ENCODE peak calls at places on chromosomes 2 and 18, in six cellular contexts. D is psoas muscle, S is cardiac fibroblast, X is bronchial epithelial cell, L is heart right ventricle, E is fibroblast of mammary gland. W is an unnamed sample.
A peak's percentile ranks its signal among the peaks of the same experiment; 100 is the strongest.

GRCh38 chr2:108061485-108062042 is 75.2 kb downstream of the SLC5A7 start:
- DNase-seq in E (no peak), L (no peak), D (no peak), S (no peak), X (no peak), W (no peak)

GRCh38 chr2:10307561-10308156 is 5.0 kb downstream of the HPCAL1 start:
- DNase-seq in L (no peak), D (no peak), E (no peak), S (peak; percentile 75), X (no peak), W (no peak)

GRCh38 chr2:207014424-207014823 is 75.1 kb downstream of the CPO start:
- DNase-seq in X (peak; percentile 91), D (no peak), L (no peak), E (no peak), S (no peak), W (peak; percentile 85)

GRCh38 chr2:60861736-60862135 is 19.6 kb upstream of the REL start:
- DNase-seq in L (no peak), X (peak; percentile 46), E (peak; percentile 39), D (no peak), S (no peak), W (peak; percentile 40)

GRCh38 chr2:156933580-156934225 is 323.8 kb upstream of the GALNT5 start:
- DNase-seq in X (peak; percentile 91), S (no peak), D (no peak), L (no peak), E (no peak), W (peak; percentile 89)

GRCh38 chr2:9473985-9474360 is 378 bp upstream of the IAH1 start:
- DNase-seq in S (peak; percentile 41), D (peak; percentile 76), L (peak; percentile 32), E (peak; percentile 37), X (no peak), W (no peak)

GRCh38 chr2:120593921-120594686 is 141.6 kb upstream of the GLI2 start:
- DNase-seq in X (no peak), D (peak; percentile 5), L (no peak), S (no peak), E (no peak), W (no peak)

GRCh38 chr2:128564551-128564950 is 245.9 kb upstream of the HS6ST1 start:
- DNase-seq in X (no peak), S (no peak), E (no peak), D (no peak), L (no peak), W (no peak)

GRCh38 chr18:22152093-22152492 is 17.3 kb upstream of the GATA6 start:
- DNase-seq in S (peak; percentile 10), X (no peak), E (no peak), L (no peak), D (no peak), W (no peak)

GRCh38 chr2:203551653-203552250 is 16.7 kb upstream of the RAPH1 start:
- DNase-seq in D (no peak), L (no peak), E (peak; percentile 54), S (peak; percentile 76), X (peak; percentile 71), W (peak; percentile 73)

GRCh38 chr2:239544141-239544800 is 143.5 kb upstream of the HDAC4 start:
- DNase-seq in E (peak; percentile 22), D (no peak), X (no peak), S (peak; percentile 25), L (no peak), W (no peak)

GRCh38 chr18:48138211-48138610 is 207.8 kb upstream of the SMAD2 start:
- DNase-seq in L (no peak), D (no peak), S (no peak), X (no peak), E (no peak), W (no peak)

GRCh38 chr2:88220733-88221132 is 50.6 kb downstream of the THNSL2 start:
- DNase-seq in X (no peak), D (no peak), L (no peak), S (no peak), E (no peak), W (no peak)

GRCh38 chr2:37543967-37544366 is 127.5 kb downstream of the CDC42EP3 start:
- DNase-seq in X (no peak), L (no peak), S (no peak), D (no peak), E (no peak), W (no peak)

GRCh38 chr2:160993543-160994090 is 166.6 kb upstream of the TANK start:
- DNase-seq in D (no peak), E (no peak), L (peak; percentile 16), S (no peak), X (no peak), W (no peak)

GRCh38 chr2:42614838-42615237 is 46.4 kb downstream of the MTA3 start:
- DNase-seq in X (peak; percentile 5), E (no peak), L (no peak), S (no peak), D (no peak), W (peak; percentile 21)

GRCh38 chr2:74333175-74333574 is 10.0 kb downstream of the SLC4A5 start:
- DNase-seq in E (peak; percentile 53), L (peak; percentile 12), X (peak; percentile 41), D (no peak), S (peak; percentile 66), W (peak; percentile 59)

GRCh38 chr2:134261398-134262131 is 7.7 kb downstream of the MGAT5 start:
- DNase-seq in D (no peak), X (no peak), S (peak; percentile 64), L (no peak), E (peak; percentile 91), W (no peak)

GRCh38 chr2:109333414-109334194 is 204.6 kb downstream of the SH3RF3 start:
- DNase-seq in S (no peak), X (no peak), L (no peak), D (no peak), E (no peak), W (no peak)

GRCh38 chr2:136135924-136136906 is 18.3 kb upstream of the CXCR4 start:
- DNase-seq in D (no peak), S (no peak), E (no peak), X (no peak), L (no peak), W (no peak)

GRCh38 chr2:105294844-105295481 is 34.6 kb downstream of the TGFBRAP1 start:
- DNase-seq in X (peak; percentile 50), D (no peak), S (peak; percentile 80), E (peak; percentile 76), L (peak; percentile 42), W (peak; percentile 73)

DNA sequence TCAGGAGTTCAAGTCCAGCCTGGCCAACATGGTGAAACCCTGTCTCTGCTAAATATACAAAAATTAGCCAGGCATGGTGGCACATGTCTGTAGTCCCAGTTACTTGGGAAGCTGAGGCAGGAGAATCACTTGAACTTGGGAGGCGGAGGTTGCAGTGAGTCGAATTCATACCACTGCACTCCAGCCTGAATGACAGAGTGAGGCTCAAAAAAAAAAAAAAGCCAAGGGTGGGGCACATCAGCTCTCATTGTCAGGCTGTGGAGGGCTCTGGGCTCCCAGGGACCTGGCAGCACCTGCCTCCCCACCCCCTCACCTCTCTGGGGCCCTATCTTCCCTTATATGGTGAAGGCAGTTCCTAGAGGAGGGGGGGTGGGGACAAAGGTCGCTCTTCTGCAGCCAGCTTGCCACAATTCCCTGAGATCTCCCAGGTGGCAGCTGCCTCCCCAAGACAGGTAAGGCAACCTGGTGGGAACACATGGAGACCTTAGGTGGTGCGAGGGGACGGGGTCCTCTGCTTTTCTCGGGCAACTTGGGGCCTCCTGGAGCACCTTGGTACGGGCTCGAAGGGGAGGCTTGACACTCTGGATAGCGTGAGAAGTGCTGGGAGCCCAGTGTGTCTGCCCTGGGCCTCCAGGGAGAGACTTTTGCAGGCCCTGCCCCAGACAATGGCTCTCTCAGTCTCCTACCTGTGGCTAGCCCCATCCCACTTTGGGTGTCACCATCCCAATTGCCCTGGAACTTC is at the start of gene VIL1:
- DNase-seq in E (no peak), S (no peak), D (peak; percentile 36), L (no peak), X (no peak), W (no peak)
- H3K4me3 ChIP-seq in E (no peak within 1 kb of the TSS), S (no peak within 1 kb of the TSS), D (no peak within 1 kb of the TSS), L (no peak within 1 kb of the TSS), X (no peak within 1 kb of the TSS), W (no peak within 1 kb of the TSS)

DNA sequence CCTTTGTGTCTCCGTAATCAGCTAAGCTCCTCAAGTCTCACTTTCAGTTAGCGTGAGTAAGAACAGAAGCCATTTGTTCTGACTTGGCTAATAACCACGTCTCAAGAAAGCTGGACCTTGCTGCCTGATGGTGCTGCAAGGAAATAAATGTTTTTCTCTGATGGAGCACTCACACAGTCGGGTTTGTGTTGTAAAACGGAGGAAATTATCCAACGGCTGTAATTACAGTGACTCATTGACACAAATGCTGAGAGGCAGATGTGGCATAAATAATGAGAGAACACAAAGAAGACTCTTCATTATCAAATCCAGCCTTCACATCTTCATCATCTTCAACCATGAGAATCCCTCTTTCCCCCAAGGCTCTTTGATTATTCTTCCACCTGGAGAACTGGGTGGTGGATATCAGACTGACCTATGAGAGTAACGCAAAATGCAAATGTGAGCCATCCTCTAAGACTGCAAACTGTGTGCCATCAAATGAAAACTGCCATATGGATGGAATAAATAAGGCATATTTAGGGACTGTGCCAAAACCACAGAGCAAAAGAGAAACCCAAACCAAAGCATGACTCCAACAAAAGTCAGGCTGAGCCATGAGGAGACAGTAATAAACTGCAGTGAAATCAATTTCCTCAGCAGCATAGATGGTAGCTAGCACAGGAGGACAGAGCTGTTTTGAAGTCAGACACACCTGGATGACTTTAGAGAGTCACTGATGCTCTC is 252.5 kb downstream of the RND3 start:
- DNase-seq in S (peak; percentile 77), X (no peak), L (peak; percentile 9), D (no peak), E (peak; percentile 95), W (peak; percentile 41)
- H3K4me3 ChIP-seq in S (peak overlapping the region; percentile 14), X (no peak overlapping the region), L (no peak overlapping the region), D (no peak overlapping the region), E (peak overlapping the region; percentile 25), W (no peak overlapping the region)

DNA sequence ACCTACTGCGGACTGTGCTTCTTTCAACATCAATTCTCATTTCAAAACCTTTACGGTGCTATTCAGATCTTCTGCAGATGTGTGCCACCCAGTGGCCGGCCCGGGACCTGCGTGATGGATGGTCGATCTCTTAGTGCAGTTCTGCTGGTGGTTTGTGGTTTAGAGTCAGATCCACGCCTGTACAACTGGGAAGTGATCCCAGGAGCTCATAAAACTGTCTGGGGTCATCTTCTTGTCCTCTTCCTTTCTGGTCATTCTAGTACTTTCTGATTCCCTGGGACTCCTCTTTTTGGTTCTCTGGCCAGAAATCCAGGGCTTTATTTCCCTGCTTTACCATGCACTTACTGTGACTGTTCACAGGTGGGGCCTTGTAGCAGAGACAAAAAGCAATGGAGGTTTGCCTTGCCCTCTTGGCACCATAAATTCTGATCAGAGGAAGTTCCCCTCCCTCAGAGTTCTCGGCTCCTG is 15.8 kb upstream of the SELENOI start:
- DNase-seq in X (peak; percentile 69), L (peak; percentile 80), D (peak; percentile 93), S (peak; percentile 86), E (peak; percentile 88), W (peak; percentile 83)
- H3K4me3 ChIP-seq in X (no peak overlapping the region), L (no peak overlapping the region), D (no peak overlapping the region), S (no peak overlapping the region), E (no peak overlapping the region), W (no peak overlapping the region)

DNA sequence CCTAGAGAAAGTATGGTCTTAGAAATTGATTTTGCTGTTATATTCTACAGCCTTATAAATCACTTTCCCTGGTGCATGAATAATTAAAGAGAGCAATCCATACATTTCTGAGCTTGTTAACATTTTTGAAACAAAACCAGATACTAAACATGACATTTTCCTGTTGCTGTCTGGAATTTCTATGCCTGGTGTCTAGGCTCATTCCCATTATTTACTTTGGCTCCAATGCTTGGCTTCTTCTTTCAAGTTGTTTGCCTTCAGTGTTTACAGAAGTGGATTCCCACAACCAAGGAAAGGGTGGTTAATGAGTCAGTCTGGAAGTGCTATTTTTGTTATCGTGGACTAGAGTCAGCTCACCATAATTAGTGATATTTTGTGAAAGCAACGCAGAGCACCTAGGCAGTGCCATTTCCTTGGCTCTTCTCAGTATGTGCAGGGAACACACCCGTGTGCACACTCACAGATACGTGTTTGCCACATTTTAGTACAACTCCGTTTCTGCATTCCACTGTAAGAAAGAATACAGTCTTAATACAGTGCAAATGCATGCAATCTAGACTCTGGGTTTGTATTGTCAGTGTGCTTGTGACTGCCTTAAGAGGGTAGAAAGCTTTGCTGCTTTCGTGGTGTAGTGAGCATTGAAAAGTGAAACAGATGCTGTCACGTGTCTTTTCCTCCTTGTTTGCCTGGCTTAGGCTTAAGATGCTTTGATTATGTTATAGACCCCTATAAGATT is 185.0 kb upstream of the RASGRP3 start:
- DNase-seq in S (peak; percentile 79), E (peak; percentile 84), X (peak; percentile 96), D (no peak), L (no peak), W (peak; percentile 84)
- H3K4me3 ChIP-seq in S (peak overlapping the region; percentile 22), E (no peak overlapping the region), X (no peak overlapping the region), D (peak overlapping the region; percentile 40), L (no peak overlapping the region), W (no peak overlapping the region)

W was measured in epithelial cell of esophagus.